ENCODE peak calls at places on chromosome 22, in eight cellular contexts. J is ovary, H is heart right ventricle, Z is gastrocnemius medialis, V is upper lobe of right lung, W is A549, E is body of pancreas, X is IMR-90. I is an unnamed sample.

GRCh38 chr22:44773082-44773481 is 20.7 kb downstream of the ARHGAP8 start:
- DNase-seq in J (no peak), H (no peak), Z (no peak), V (no peak), W (no peak), E (no peak), X (no peak), I (no peak)

GRCh38 chr22:43017525-43018290 is 2.8 kb upstream of the PACSIN2 start:
- DNase-seq in J (no peak), H (no peak), Z (no peak), V (peak), W (no peak), E (no peak), X (no peak), I (no peak)

GRCh38 chr22:34294986-34295385 is 374.7 kb upstream of the LARGE1 start:
- DNase-seq in J (no peak), H (no peak), Z (no peak), V (no peak), W (no peak), E (no peak), X (no peak), I (no peak)

GRCh38 chr22:49826603-49827306 is 918 bp downstream of the BRD1 start:
- DNase-seq in J (peak), H (peak), Z (peak), V (peak), W (no peak), E (peak), X (peak), I (no peak)

GRCh38 chr22:44458044-44459020 is 39.7 kb downstream of the RTL6 start:
- DNase-seq in J (no peak), H (no peak), Z (no peak), V (no peak), W (no peak), E (no peak), X (no peak), I (no peak)

GRCh38 chr22:33018232-33018864 is 39.8 kb downstream of the SYN3 start:
- DNase-seq in J (no peak), H (peak), Z (no peak), V (no peak), W (peak), E (peak), X (peak), I (no peak)

GRCh38 chr22:47152938-47153337 is 390.5 kb downstream of the TBC1D22A start:
- DNase-seq in J (no peak), H (no peak), Z (no peak), V (no peak), W (no peak), E (no peak), X (peak), I (no peak)

GRCh38 chr22:35915477-35916013 is 113.1 kb downstream of the RBFOX2 start:
- DNase-seq in J (no peak), H (no peak), Z (no peak), V (no peak), W (no peak), E (no peak), X (peak), I (no peak)

GRCh38 chr22:26259510-26259909 is 90.2 kb downstream of the SEZ6L start:
- DNase-seq in J (no peak), H (no peak), Z (no peak), V (no peak), W (no peak), E (no peak), X (peak), I (no peak)

GRCh38 chr22:36325163-36326031 is 62.4 kb downstream of the MYH9 start:
- DNase-seq in J (no peak), H (no peak), Z (peak), V (peak), W (no peak), E (no peak), X (peak), I (peak)

GRCh38 chr22:41768420-41768819 is 32.1 kb upstream of the CCDC134 start:
- DNase-seq in J (no peak), H (no peak), Z (no peak), V (no peak), W (no peak), E (no peak), X (peak), I (peak)

GRCh38 chr22:29587938-29588699 is 7.2 kb upstream of the NIPSNAP1 start:
- DNase-seq in J (no peak), H (no peak), Z (no peak), V (no peak), W (peak), E (no peak), X (peak), I (peak)

GRCh38 chr22:43152355-43153071 is 1.2 kb downstream of the TSPO start:
- DNase-seq in J (peak), H (peak), Z (peak), V (peak), W (no peak), E (peak), X (peak), I (no peak)

GRCh38 chr22:46054878-46055158 is 77.9 kb upstream of the WNT7B start:
- DNase-seq in J (peak), H (no peak), Z (no peak), V (peak), W (no peak), E (peak), X (no peak), I (no peak)
- H3K27ac ChIP-seq in J (peak), H (peak), Z (peak), V (peak), W (peak), E (peak), X (peak), I (peak)

GRCh38 chr22:38467438-38467903 is 425 bp upstream of the KDELR3 start:
- DNase-seq in J (no peak), H (peak), Z (no peak), V (peak), W (no peak), E (peak), X (no peak), I (no peak)

GRCh38 chr22:38469306-38469781 is 1.4 kb downstream of the KDELR3 start:
- DNase-seq in J (no peak), H (no peak), Z (no peak), V (no peak), W (no peak), E (no peak), X (no peak), I (no peak)

GRCh38 chr22:38465673-38466490 is 2.0 kb upstream of the KDELR3 start:
- DNase-seq in J (no peak), H (no peak), Z (no peak), V (peak), W (no peak), E (no peak), X (no peak), I (no peak)

GRCh38 chr22:38468761-38469305 is 937 bp downstream of the KDELR3 start:
- DNase-seq in J (no peak), H (no peak), Z (no peak), V (peak), W (no peak), E (no peak), X (no peak), I (no peak)

GRCh38 chr22:38467904-38468760 is at the start of gene KDELR3:
- DNase-seq in J (peak), H (peak), Z (no peak), V (peak), W (peak), E (peak), X (peak), I (no peak)
- H3K27ac ChIP-seq in J (no peak), H (peak), Z (no peak), V (no peak), W (peak), E (no peak), X (peak), I (no peak)

DNA sequence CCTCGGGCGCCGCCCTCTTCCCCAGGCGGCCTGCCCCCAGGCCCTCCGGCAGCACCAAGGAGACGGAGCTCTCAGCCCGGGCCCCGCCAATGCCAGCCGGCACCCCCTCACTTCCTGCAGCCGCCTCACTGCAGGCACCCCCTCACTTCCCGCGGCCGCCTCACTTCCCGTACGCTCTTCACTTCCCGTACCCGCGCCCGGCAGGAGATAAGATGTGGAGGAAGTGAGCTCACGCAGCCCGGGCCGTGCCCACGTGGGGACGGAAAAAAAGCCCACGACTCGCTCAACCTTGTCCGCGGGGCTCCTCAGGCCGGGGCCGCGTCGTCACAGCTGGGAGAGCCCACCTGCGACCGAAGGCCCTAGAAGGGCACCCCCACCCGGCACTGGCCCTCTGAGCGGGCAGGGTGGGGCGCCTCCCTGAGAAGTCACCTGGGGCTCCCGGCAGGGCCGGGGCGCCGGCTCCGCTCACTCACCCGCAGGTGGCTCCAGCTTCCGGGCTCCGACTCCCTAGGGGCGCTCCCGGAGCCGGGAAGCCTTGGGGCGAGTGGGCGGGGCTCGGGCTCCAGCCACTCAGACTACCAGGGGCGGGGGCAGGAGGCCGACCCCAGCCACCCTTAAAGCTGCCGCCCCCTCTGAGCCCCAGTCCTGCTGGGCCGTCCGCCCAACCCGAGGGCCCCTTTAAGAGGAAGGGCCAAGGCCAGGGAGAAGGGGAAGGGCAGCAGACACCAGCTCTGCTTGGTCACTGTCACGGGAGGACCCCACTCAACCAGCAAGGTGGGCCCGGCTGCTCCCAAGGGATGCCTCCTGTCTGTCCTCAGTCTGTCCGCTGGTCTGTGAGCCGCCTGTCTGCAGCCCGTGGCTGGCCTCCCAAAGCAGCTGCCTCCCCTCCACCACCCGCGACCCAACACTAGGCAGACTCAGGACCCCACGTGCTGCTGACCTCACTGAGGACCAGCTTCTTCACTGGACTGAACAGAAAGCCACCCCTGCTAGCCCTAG is 31.4 kb downstream of the PISD start:
- DNase-seq in J (peak), H (peak), Z (peak), V (peak), W (peak), E (peak), X (peak), I (no peak)
- H3K27ac ChIP-seq in J (peak), H (peak), Z (peak), V (peak), W (peak), E (peak), X (peak), I (peak)

GRCh38 chr22:48690583-48691317 is 1136.9 kb downstream of the BRD1 start:
- DNase-seq in J (no peak), H (no peak), Z (no peak), V (no peak), W (no peak), E (no peak), X (no peak), I (no peak)
- H3K27ac ChIP-seq in J (no peak), H (no peak), Z (no peak), V (no peak), W (no peak), E (no peak), X (no peak), I (no peak)

GRCh38 chr22:39832627-39833074 is 60.9 kb downstream of the ENTHD1 start:
- DNase-seq in J (no peak), H (no peak), Z (no peak), V (no peak), W (no peak), E (no peak), X (no peak), I (no peak)

GRCh38 chr22:39839198-39839597 is 54.4 kb downstream of the ENTHD1 start:
- DNase-seq in J (no peak), H (no peak), Z (no peak), V (no peak), W (no peak), E (no peak), X (no peak), I (no peak)

GRCh38 chr22:39833610-39834009 is 60.0 kb downstream of the ENTHD1 start:
- DNase-seq in J (no peak), H (no peak), Z (no peak), V (no peak), W (no peak), E (no peak), X (no peak), I (no peak)
- H3K27ac ChIP-seq in J (no peak), H (no peak), Z (no peak), V (no peak), W (no peak), E (no peak), X (no peak), I (no peak)

GRCh38 chr22:24247564-24248344 is 2.9 kb upstream of the GGT5 start:
- DNase-seq in J (peak), H (peak), Z (peak), V (peak), W (peak), E (peak), X (peak), I (peak)
- H3K27ac ChIP-seq in J (peak), H (peak), Z (peak), V (peak), W (peak), E (peak), X (peak), I (no peak)

GRCh38 chr22:22926359-22927195 is 39.0 kb downstream of the IGLL5 start:
- DNase-seq in J (no peak), H (no peak), Z (no peak), V (no peak), W (no peak), E (no peak), X (no peak), I (no peak)
- H3K27ac ChIP-seq in J (no peak), H (no peak), Z (no peak), V (no peak), W (no peak), E (no peak), X (no peak), I (no peak)

DNA sequence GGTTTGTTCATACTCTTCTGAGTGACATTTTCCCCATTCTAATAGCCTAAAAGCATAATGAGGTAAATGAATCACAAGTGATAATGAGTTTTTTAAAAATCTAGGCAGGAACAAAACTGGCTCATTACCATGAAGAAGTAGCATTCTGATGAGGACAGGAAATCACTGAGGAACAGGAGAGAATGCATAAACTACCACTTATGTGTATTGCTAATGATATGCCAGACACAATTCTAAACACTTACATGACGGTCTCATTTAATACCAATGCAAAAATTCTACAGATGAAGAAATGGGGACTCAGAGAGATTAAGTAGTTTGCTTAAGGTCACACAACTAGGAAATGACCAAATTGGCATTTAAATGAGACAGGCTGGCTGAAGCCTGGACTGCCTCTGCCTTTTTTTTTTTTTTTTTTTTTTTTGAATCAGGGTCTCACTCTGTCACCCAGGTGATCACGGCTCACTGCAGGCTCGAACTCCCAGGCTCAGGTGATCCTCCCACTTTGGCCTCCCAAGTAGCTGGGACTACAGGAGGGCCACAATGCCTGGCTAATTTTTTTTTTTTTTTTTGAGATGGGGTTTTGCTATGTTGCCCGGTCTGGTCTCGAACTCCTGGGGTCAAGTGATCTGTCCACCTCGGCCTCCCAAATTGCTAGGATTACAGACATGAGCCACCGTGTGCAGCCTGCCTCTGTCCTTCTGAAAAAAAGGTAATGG is 48.5 kb downstream of the MCHR1 start:
- DNase-seq in J (no peak), H (no peak), Z (no peak), V (no peak), W (no peak), E (no peak), X (no peak), I (no peak)
- H3K27ac ChIP-seq in J (no peak), H (no peak), Z (no peak), V (no peak), W (no peak), E (no peak), X (no peak), I (no peak)

DNA sequence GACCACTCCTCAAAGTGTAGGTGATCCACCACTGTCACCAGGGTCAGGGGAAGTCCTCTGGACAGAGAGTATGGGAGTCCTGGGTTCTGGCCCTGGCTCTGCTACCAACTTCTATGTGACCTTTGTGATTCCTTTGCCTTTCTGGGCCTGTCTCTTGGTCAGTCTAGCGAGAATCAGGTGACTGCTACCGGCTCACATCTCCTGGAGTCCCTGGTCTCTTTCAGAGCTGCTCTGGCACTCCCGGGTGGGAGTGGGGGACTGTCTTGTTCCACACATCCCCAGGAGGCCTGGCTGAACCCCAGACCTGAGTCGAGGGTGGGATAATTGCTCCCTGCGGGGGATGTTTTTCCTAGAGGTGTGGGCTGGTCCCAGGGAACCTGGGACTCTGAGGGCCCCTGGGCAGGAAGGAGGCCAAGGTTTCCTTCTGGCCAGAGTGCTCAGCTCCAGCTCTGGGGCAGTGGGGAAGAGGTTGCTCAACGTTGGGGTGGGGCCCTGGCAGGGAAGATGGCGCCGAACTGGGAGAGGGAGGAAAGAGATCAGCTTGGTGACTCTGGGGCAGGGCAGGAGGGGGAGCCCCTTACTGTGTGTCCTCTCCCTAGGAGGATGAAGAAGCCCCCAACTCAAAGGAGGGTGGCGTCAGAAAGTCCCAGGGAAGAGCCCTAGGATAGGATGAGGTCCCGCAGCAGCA is 2.1 kb downstream of the SOX10 start:
- DNase-seq in J (no peak), H (no peak), Z (no peak), V (no peak), W (no peak), E (no peak), X (no peak), I (no peak)
- H3K27ac ChIP-seq in J (no peak), H (no peak), Z (no peak), V (no peak), W (no peak), E (no peak), X (no peak), I (no peak)

GRCh38 chr22:19358195-19358594 is 66.7 kb upstream of the CLTCL1 start:
- DNase-seq in J (no peak), H (no peak), Z (no peak), V (no peak), W (no peak), E (no peak), X (no peak), I (no peak)
- H3K27ac ChIP-seq in J (no peak), H (no peak), Z (no peak), V (no peak), W (no peak), E (no peak), X (no peak), I (no peak)